ENCODE peak calls at places on chromosomes 3 and 15, in eight cellular contexts. O, Q, U, V, B, P, M and S are unnamed samples.

GRCh38 chr3:186053954-186054353 is 54.9 kb downstream of the ETV5 start:
- DNase-seq in O (no peak), Q (peak; percentile 33), U (peak; percentile 40), V (no peak), B (peak; percentile 55), P (peak; percentile 32), M (no peak), S (no peak)

GRCh38 chr15:53588773-53589172 is 170.7 kb downstream of the WDR72 start:
- DNase-seq in O (no peak), Q (peak; percentile 59), U (peak; percentile 1), V (no peak), B (peak; percentile 48), P (peak; percentile 90), M (no peak), S (no peak)

GRCh38 chr15:76251717-76252116 is 59.6 kb downstream of the ETFA start:
- DNase-seq in O (no peak), Q (no peak), U (no peak), V (no peak), B (no peak), P (no peak), M (no peak), S (no peak)

GRCh38 chr15:28981921-28982320 is 96.1 kb downstream of the APBA2 start:
- DNase-seq in O (no peak), Q (no peak), U (no peak), V (no peak), B (no peak), P (no peak), M (no peak), S (no peak)

GRCh38 chr3:8746780-8747345 is 13.3 kb downstream of the CAV3 start:
- DNase-seq in O (no peak), Q (no peak), U (no peak), V (no peak), B (no peak), P (no peak), M (no peak), S (no peak)

GRCh38 chr15:65423150-65423976 is 616 bp upstream of the IGDCC4 start:
- DNase-seq in O (no peak), Q (peak; percentile 7), U (no peak), V (no peak), B (no peak), P (no peak), M (no peak), S (no peak)

GRCh38 chr3:184907941-184908649 is 96.1 kb downstream of the VPS8 start:
- DNase-seq in O (no peak), Q (no peak), U (no peak), V (no peak), B (no peak), P (no peak), M (no peak), S (no peak)

GRCh38 chr15:38589502-38589901 is 24.9 kb upstream of the RASGRP1 start:
- DNase-seq in O (no peak), Q (peak; percentile 70), U (peak; percentile 78), V (no peak), B (peak; percentile 94), P (peak; percentile 59), M (no peak), S (peak; percentile 61)

GRCh38 chr15:23422946-23423708 is 23.9 kb downstream of the GOLGA6L2 start:
- DNase-seq in O (no peak), Q (no peak), U (no peak), V (no peak), B (peak; percentile 19), P (peak; percentile 48), M (no peak), S (no peak)